ENCODE peak calls at places on chromosomes 1 and 21, in nine cellular contexts. Y, K, W, O, L, Q, T, J and G are unnamed samples.

GRCh38 chr1:12851779-12852178 is 3.3 kb upstream of the HNRNPCL1 start:
- DNase-seq in Y (no peak), K (no peak), W (peak), O (no peak), L (no peak), Q (no peak), T (no peak), J (no peak), G (no peak)

GRCh38 chr1:94864821-94865220 is 44.7 kb downstream of the SLC44A3 start:
- DNase-seq in Y (no peak), K (peak), W (no peak), O (no peak), L (no peak), Q (no peak), T (no peak), J (no peak), G (no peak)

GRCh38 chr1:208183977-208184901 is 59.9 kb downstream of the PLXNA2 start:
- DNase-seq in Y (no peak), K (peak), W (peak), O (no peak), L (no peak), Q (peak), T (peak), J (no peak), G (no peak)

GRCh38 chr1:185017338-185017737 is 28.0 kb upstream of the RNF2 start:
- DNase-seq in Y (no peak), K (peak), W (peak), O (peak), L (peak), Q (peak), T (no peak), J (no peak), G (no peak)

GRCh38 chr21:15190412-15190811 is 125.6 kb upstream of the NRIP1 start:
- DNase-seq in Y (no peak), K (no peak), W (no peak), O (no peak), L (no peak), Q (no peak), T (no peak), J (no peak), G (no peak)

GRCh38 chr1:24501371-24502167 is 1.1 kb upstream of the RCAN3 start:
- DNase-seq in Y (peak), K (no peak), W (peak), O (no peak), L (no peak), Q (peak), T (peak), J (peak), G (no peak)

GRCh38 chr1:22754106-22754768 is 43.6 kb downstream of the EPHB2 start:
- DNase-seq in Y (no peak), K (peak), W (no peak), O (no peak), L (no peak), Q (no peak), T (no peak), J (no peak), G (no peak)

GRCh38 chr1:1237874-1238701 is 6.1 kb downstream of the B3GALT6 start:
- DNase-seq in Y (no peak), K (no peak), W (peak), O (no peak), L (no peak), Q (no peak), T (no peak), J (no peak), G (no peak)

GRCh38 chr1:43975249-43975961 is 645 bp downstream of the ATP6V0B start:
- DNase-seq in Y (no peak), K (no peak), W (peak), O (no peak), L (no peak), Q (no peak), T (peak), J (no peak), G (peak)

GRCh38 chr1:113809651-113810602 is 2.3 kb downstream of the RSBN1 start:
- DNase-seq in Y (no peak), K (peak), W (no peak), O (no peak), L (no peak), Q (no peak), T (no peak), J (no peak), G (no peak)

GRCh38 chr1:74587888-74588287 is 75.5 kb upstream of the LRRC53 start:
- DNase-seq in Y (no peak), K (no peak), W (no peak), O (no peak), L (no peak), Q (no peak), T (no peak), J (no peak), G (no peak)

GRCh38 chr1:85654066-85654782 is 54.0 kb downstream of the ZNHIT6 start:
- DNase-seq in Y (no peak), K (peak), W (peak), O (no peak), L (no peak), Q (peak), T (no peak), J (no peak), G (no peak)

GRCh38 chr1:244876228-244876910 is 12.0 kb upstream of the HNRNPU start:
- DNase-seq in Y (no peak), K (no peak), W (peak), O (no peak), L (no peak), Q (no peak), T (no peak), J (no peak), G (no peak)

GRCh38 chr1:100430368-100430767 is 78.1 kb downstream of the CDC14A start:
- DNase-seq in Y (no peak), K (no peak), W (peak), O (no peak), L (no peak), Q (no peak), T (peak), J (no peak), G (no peak)

GRCh38 chr1:108643492-108644333 is 17.2 kb downstream of the HENMT1 start:
- DNase-seq in Y (no peak), K (peak), W (peak), O (peak), L (peak), Q (peak), T (peak), J (peak), G (no peak)

GRCh38 chr1:160308451-160309182 is 23.7 kb upstream of the PEX19 start:
- DNase-seq in Y (no peak), K (no peak), W (no peak), O (no peak), L (no peak), Q (no peak), T (no peak), J (no peak), G (no peak)

GRCh38 chr1:1090424-1091343 is 16.6 kb upstream of the RNF223 start:
- DNase-seq in Y (no peak), K (no peak), W (no peak), O (no peak), L (no peak), Q (no peak), T (no peak), J (no peak), G (no peak)

GRCh38 chr1:160911441-160911840 is 26.5 kb upstream of the ITLN1 start:
- DNase-seq in Y (no peak), K (peak), W (no peak), O (no peak), L (no peak), Q (peak), T (peak), J (no peak), G (no peak)

GRCh38 chr1:35600593-35600992 is 27.5 kb downstream of the TFAP2E start:
- DNase-seq in Y (no peak), K (no peak), W (peak), O (no peak), L (no peak), Q (no peak), T (no peak), J (no peak), G (no peak)

GRCh38 chr1:247110627-247111258 is 6.6 kb upstream of the ZNF669 start:
- DNase-seq in Y (no peak), K (peak), W (peak), O (no peak), L (no peak), Q (no peak), T (no peak), J (no peak), G (no peak)

GRCh38 chr1:94709891-94710581 is 110.1 kb upstream of the SLC44A3 start:
- DNase-seq in Y (no peak), K (peak), W (peak), O (peak), L (no peak), Q (no peak), T (no peak), J (no peak), G (no peak)

GRCh38 chr21:41768371-41769042 is 1.7 kb upstream of the RIPK4 start:
- DNase-seq in Y (peak), K (peak), W (peak), O (no peak), L (peak), Q (peak), T (peak), J (no peak), G (no peak)

GRCh38 chr1:63902844-63903589 is 129.2 kb downstream of the ROR1 start:
- DNase-seq in Y (no peak), K (peak), W (peak), O (no peak), L (no peak), Q (no peak), T (peak), J (no peak), G (no peak)

GRCh38 chr21:35484032-35484431 is 434.9 kb upstream of the RUNX1 start:
- DNase-seq in Y (no peak), K (no peak), W (no peak), O (no peak), L (no peak), Q (no peak), T (no peak), J (no peak), G (no peak)

GRCh38 chr1:84960371-84960770 is 36.5 kb downstream of the MCOLN2 start:
- DNase-seq in Y (no peak), K (peak), W (peak), O (no peak), L (peak), Q (peak), T (no peak), J (no peak), G (no peak)

GRCh38 chr1:40185951-40186864 is 25.0 kb downstream of the RLF start:
- DNase-seq in Y (no peak), K (peak), W (peak), O (peak), L (no peak), Q (peak), T (no peak), J (no peak), G (peak)

GRCh38 chr1:48853006-48853405 is 76.3 kb upstream of the BEND5 start:
- DNase-seq in Y (no peak), K (peak), W (peak), O (peak), L (peak), Q (peak), T (no peak), J (no peak), G (no peak)

GRCh38 chr1:2330511-2331199 is 60.7 kb downstream of the MORN1 start:
- DNase-seq in Y (no peak), K (peak), W (peak), O (peak), L (peak), Q (peak), T (no peak), J (no peak), G (no peak)

GRCh38 chr1:12435639-12436344 is 182.2 kb downstream of the DHRS3 start:
- DNase-seq in Y (no peak), K (peak), W (no peak), O (no peak), L (no peak), Q (peak), T (no peak), J (no peak), G (no peak)

DNA sequence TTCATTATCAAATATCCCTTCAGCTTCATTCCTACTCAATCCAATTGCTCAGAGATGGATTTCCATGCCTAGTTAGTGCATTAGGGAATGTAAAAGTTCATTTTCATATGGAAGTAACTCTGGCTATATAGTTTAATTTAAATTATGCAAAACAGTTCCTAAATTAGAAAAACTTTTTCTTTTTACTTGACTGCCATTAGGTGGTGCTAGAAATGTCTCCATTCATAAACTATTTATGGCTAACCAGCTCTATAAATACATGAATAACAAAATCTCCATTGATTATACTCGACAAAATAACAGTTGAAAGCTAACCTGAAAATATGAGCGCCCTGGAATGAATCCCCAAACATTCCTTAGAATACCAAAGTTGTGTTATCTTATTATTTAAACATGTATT is 311.4 kb downstream of the USH2A start:
- DNase-seq in Y (no peak), K (peak), W (no peak), O (no peak), L (no peak), Q (no peak), T (no peak), J (no peak), G (no peak)
- TF ChIP-seq CTCF in Y (no peak), K (peak), W (no peak), O (no peak), L (peak), Q (peak), T (no peak), J (no peak), G (no peak)

DNA sequence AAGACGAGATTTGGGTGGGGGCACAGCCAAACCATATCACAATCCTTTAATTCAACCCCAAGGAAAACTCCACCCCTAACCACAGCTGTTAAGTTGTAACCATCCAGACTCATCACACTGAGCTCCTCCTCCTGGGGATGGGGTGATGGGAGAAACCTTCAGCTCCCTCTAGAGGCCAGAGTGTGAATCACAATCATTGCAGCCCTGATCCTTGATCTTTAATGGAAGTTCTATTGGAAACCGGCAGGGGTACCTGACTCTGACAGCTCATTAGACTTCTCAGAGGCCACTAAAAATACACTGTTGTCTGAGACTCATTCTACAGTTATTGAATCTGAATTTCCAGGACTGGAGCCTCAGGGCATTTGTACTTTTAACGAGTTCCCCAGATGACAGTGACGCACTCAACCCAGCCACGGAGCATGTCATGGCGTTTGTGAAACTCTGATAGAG is 127.2 kb downstream of the IGSF21 start:
- DNase-seq in Y (peak), K (peak), W (peak), O (peak), L (no peak), Q (peak), T (peak), J (no peak), G (no peak)
- TF ChIP-seq CTCF in Y (peak), K (peak), W (peak), O (peak), L (peak), Q (peak), T (peak), J (no peak), G (no peak)

GRCh38 chr1:200365897-200366426 is 43.9 kb downstream of the ZNF281 start:
- DNase-seq in Y (no peak), K (no peak), W (no peak), O (no peak), L (no peak), Q (no peak), T (no peak), J (no peak), G (no peak)
- TF ChIP-seq CTCF in Y (no peak), K (no peak), W (no peak), O (no peak), L (no peak), Q (peak), T (no peak), J (no peak), G (no peak)

GRCh38 chr1:240991230-240991629 is 365.8 kb downstream of the RGS7 start:
- DNase-seq in Y (no peak), K (no peak), W (no peak), O (no peak), L (no peak), Q (no peak), T (no peak), J (no peak), G (no peak)
- TF ChIP-seq CTCF in Y (no peak), K (no peak), W (no peak), O (no peak), L (no peak), Q (no peak), T (no peak), J (no peak), G (no peak)

DNA sequence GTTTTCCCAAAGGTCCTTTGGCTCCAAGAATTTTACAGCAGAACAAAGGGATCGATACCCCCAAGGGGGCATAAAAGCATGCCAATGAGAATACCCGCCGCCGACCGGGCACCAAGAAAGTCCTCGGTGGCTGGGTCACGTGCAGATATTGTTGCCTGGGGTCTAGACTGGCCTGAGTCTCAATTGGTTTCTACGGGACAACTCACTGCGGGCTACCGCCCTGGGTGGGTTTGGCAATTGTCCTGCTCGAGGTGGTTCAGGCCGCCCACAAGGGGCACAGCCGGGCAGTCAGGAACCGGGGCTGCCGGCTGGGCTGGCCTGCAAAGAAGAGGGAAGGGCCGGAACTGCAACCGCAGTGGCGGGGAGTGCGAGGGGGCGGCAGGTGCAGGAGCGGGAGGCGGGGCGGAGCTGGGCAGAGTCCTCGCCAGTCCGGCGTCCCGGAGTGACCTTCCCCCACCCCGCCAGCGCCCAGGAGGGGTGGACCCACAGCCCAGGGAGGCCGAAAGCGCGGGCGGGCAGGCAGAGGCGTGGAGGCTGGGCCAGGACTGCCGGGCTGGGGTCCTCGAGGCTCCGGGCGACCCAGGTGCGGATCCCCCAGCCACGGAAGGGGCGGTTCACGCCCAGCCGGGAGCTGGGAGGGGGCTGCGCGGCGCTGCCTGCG is 926 bp upstream of the ATP1B1 start:
- DNase-seq in Y (peak), K (no peak), W (peak), O (no peak), L (no peak), Q (no peak), T (peak), J (no peak), G (no peak)
- TF ChIP-seq CTCF in Y (no peak), K (no peak), W (no peak), O (no peak), L (no peak), Q (no peak), T (no peak), J (no peak), G (no peak)

GRCh38 chr1:14538335-14538734 is 60.1 kb upstream of the KAZN start:
- DNase-seq in Y (no peak), K (no peak), W (no peak), O (no peak), L (no peak), Q (no peak), T (no peak), J (no peak), G (no peak)
- TF ChIP-seq CTCF in Y (no peak), K (no peak), W (peak), O (no peak), L (peak), Q (no peak), T (no peak), J (no peak), G (no peak)

GRCh38 chr1:231159963-231160761 is 1.7 kb upstream of the TRIM67 start:
- DNase-seq in Y (peak), K (no peak), W (no peak), O (no peak), L (no peak), Q (no peak), T (no peak), J (no peak), G (no peak)
- TF ChIP-seq CTCF in Y (no peak), K (no peak), W (no peak), O (no peak), L (no peak), Q (no peak), T (no peak), J (no peak), G (no peak)

GRCh38 chr21:39086547-39086946 is 96.7 kb downstream of the PSMG1 start:
- DNase-seq in Y (no peak), K (no peak), W (no peak), O (no peak), L (no peak), Q (no peak), T (no peak), J (no peak), G (no peak)
- TF ChIP-seq CTCF in Y (no peak), K (no peak), W (no peak), O (peak), L (no peak), Q (peak), T (no peak), J (no peak), G (no peak)

GRCh38 chr1:206949641-206950040 is 3.4 kb upstream of the PIGR start:
- DNase-seq in Y (no peak), K (no peak), W (no peak), O (no peak), L (no peak), Q (no peak), T (no peak), J (no peak), G (no peak)
- TF ChIP-seq CTCF in Y (no peak), K (no peak), W (no peak), O (no peak), L (no peak), Q (no peak), T (no peak), J (no peak), G (no peak)